ENCODE peak calls at places on chromosomes 5 and 9, in seven cellular contexts. One of them, this sample, is unnamed.

GRCh38 chr5:27612161-27612560 is 573.8 kb upstream of the CDH9 start:
- DNase-seq in activated B cell treated with CpG ODN at 0.5 μM for 24 hours: no peak
- DNase-seq in cardiac muscle cell: peak; percentile 59
- DNase-seq in WTC11: no peak
- DNase-seq in endothelial cell: no peak
- DNase-seq in cardiac fibroblast: no peak
- DNase-seq in dorsolateral prefrontal cortex: no peak
- DNase-seq in this sample: no peak

GRCh38 chr5:90020575-90021535 is 388.7 kb downstream of the CETN3 start:
- DNase-seq in activated B cell treated with CpG ODN at 0.5 μM for 24 hours: no peak
- DNase-seq in cardiac muscle cell: peak; percentile 96
- DNase-seq in WTC11: no peak
- DNase-seq in endothelial cell: no peak
- DNase-seq in cardiac fibroblast: peak; percentile 95
- DNase-seq in dorsolateral prefrontal cortex: no peak
- DNase-seq in this sample: no peak

GRCh38 chr9:131856105-131856504 is 116.2 kb upstream of the RAPGEF1 start:
- DNase-seq in activated B cell treated with CpG ODN at 0.5 μM for 24 hours: no peak
- DNase-seq in cardiac muscle cell: no peak
- DNase-seq in WTC11: peak; percentile 78
- DNase-seq in endothelial cell: peak; percentile 35
- DNase-seq in cardiac fibroblast: no peak
- DNase-seq in dorsolateral prefrontal cortex: no peak
- DNase-seq in this sample: peak; percentile 95

GRCh38 chr5:68243681-68244080 is 28.1 kb downstream of the PIK3R1 start:
- DNase-seq in activated B cell treated with CpG ODN at 0.5 μM for 24 hours: no peak
- DNase-seq in cardiac muscle cell: no peak
- DNase-seq in WTC11: no peak
- DNase-seq in endothelial cell: no peak
- DNase-seq in cardiac fibroblast: no peak
- DNase-seq in dorsolateral prefrontal cortex: no peak
- DNase-seq in this sample: no peak

GRCh38 chr9:134130503-134131375 is 5.1 kb upstream of the WDR5 start:
- DNase-seq in activated B cell treated with CpG ODN at 0.5 μM for 24 hours: no peak
- DNase-seq in cardiac muscle cell: peak; percentile 39
- DNase-seq in WTC11: peak; percentile 81
- DNase-seq in endothelial cell: no peak
- DNase-seq in cardiac fibroblast: peak; percentile 11
- DNase-seq in dorsolateral prefrontal cortex: no peak
- DNase-seq in this sample: peak; percentile 86

GRCh38 chr5:83374547-83374946 is 97.0 kb upstream of the VCAN start:
- DNase-seq in activated B cell treated with CpG ODN at 0.5 μM for 24 hours: no peak
- DNase-seq in cardiac muscle cell: peak; percentile 93
- DNase-seq in WTC11: no peak
- DNase-seq in endothelial cell: no peak
- DNase-seq in cardiac fibroblast: peak; percentile 73
- DNase-seq in dorsolateral prefrontal cortex: no peak
- DNase-seq in this sample: no peak

GRCh38 chr5:90866915-90867715 is 308.5 kb downstream of the ADGRV1 start:
- DNase-seq in activated B cell treated with CpG ODN at 0.5 μM for 24 hours: no peak
- DNase-seq in cardiac muscle cell: peak; percentile 33
- DNase-seq in WTC11: no peak
- DNase-seq in endothelial cell: no peak
- DNase-seq in cardiac fibroblast: peak; percentile 62
- DNase-seq in dorsolateral prefrontal cortex: no peak
- DNase-seq in this sample: no peak

GRCh38 chr5:97914483-97914882 is 731.4 kb upstream of the RIOK2 start:
- DNase-seq in activated B cell treated with CpG ODN at 0.5 μM for 24 hours: no peak
- DNase-seq in cardiac muscle cell: no peak
- DNase-seq in WTC11: no peak
- DNase-seq in endothelial cell: no peak
- DNase-seq in cardiac fibroblast: no peak
- DNase-seq in dorsolateral prefrontal cortex: no peak
- DNase-seq in this sample: no peak

GRCh38 chr5:72831685-72832084 is 15.2 kb downstream of the TNPO1 start:
- DNase-seq in activated B cell treated with CpG ODN at 0.5 μM for 24 hours: no peak
- DNase-seq in cardiac muscle cell: no peak
- DNase-seq in WTC11: no peak
- DNase-seq in endothelial cell: no peak
- DNase-seq in cardiac fibroblast: no peak
- DNase-seq in dorsolateral prefrontal cortex: no peak
- DNase-seq in this sample: no peak

GRCh38 chr5:60339691-60340191 is 360.2 kb downstream of the DEPDC1B start:
- DNase-seq in activated B cell treated with CpG ODN at 0.5 μM for 24 hours: no peak
- DNase-seq in cardiac muscle cell: peak; percentile 64
- DNase-seq in WTC11: no peak
- DNase-seq in endothelial cell: no peak
- DNase-seq in cardiac fibroblast: no peak
- DNase-seq in dorsolateral prefrontal cortex: peak; percentile 77
- DNase-seq in this sample: no peak

GRCh38 chr5:153767221-153768218 is 271.2 kb downstream of the FAM114A2 start:
- DNase-seq in activated B cell treated with CpG ODN at 0.5 μM for 24 hours: no peak
- DNase-seq in cardiac muscle cell: no peak
- DNase-seq in WTC11: no peak
- DNase-seq in endothelial cell: no peak
- DNase-seq in cardiac fibroblast: no peak
- DNase-seq in dorsolateral prefrontal cortex: no peak
- DNase-seq in this sample: no peak

GRCh38 chr9:123812984-123813383 is 116.9 kb downstream of the DENND1A start:
- DNase-seq in activated B cell treated with CpG ODN at 0.5 μM for 24 hours: no peak
- DNase-seq in cardiac muscle cell: no peak
- DNase-seq in WTC11: no peak
- DNase-seq in endothelial cell: no peak
- DNase-seq in cardiac fibroblast: no peak
- DNase-seq in dorsolateral prefrontal cortex: no peak
- DNase-seq in this sample: no peak

GRCh38 chr9:121972501-121972981 is 120.6 kb downstream of the TTLL11 start:
- DNase-seq in activated B cell treated with CpG ODN at 0.5 μM for 24 hours: no peak
- DNase-seq in cardiac muscle cell: peak; percentile 17
- DNase-seq in WTC11: no peak
- DNase-seq in endothelial cell: no peak
- DNase-seq in cardiac fibroblast: peak; percentile 75
- DNase-seq in dorsolateral prefrontal cortex: peak; percentile 25
- DNase-seq in this sample: no peak

GRCh38 chr5:33984671-33985124 is at the start of gene SLC45A2:
- DNase-seq in activated B cell treated with CpG ODN at 0.5 μM for 24 hours: no peak
- DNase-seq in cardiac muscle cell: peak; percentile 35
- DNase-seq in WTC11: no peak
- DNase-seq in endothelial cell: no peak
- DNase-seq in cardiac fibroblast: peak; percentile 23
- DNase-seq in dorsolateral prefrontal cortex: no peak
- DNase-seq in this sample: peak; percentile 23

GRCh38 chr5:42810905-42811590 is 644 bp downstream of the SELENOP start:
- DNase-seq in activated B cell treated with CpG ODN at 0.5 μM for 24 hours: no peak
- DNase-seq in cardiac muscle cell: peak; percentile 10
- DNase-seq in WTC11: no peak
- DNase-seq in endothelial cell: no peak
- DNase-seq in cardiac fibroblast: peak; percentile 12
- DNase-seq in dorsolateral prefrontal cortex: no peak
- DNase-seq in this sample: no peak

GRCh38 chr5:72328172-72328571 is 8.0 kb downstream of the PTCD2 start:
- DNase-seq in activated B cell treated with CpG ODN at 0.5 μM for 24 hours: no peak
- DNase-seq in cardiac muscle cell: peak; percentile 34
- DNase-seq in WTC11: no peak
- DNase-seq in endothelial cell: no peak
- DNase-seq in cardiac fibroblast: peak; percentile 26
- DNase-seq in dorsolateral prefrontal cortex: peak; percentile 80
- DNase-seq in this sample: no peak

GRCh38 chr5:140631831-140632365 is 1.1 kb downstream of the CD14 start:
- DNase-seq in activated B cell treated with CpG ODN at 0.5 μM for 24 hours: no peak
- DNase-seq in cardiac muscle cell: no peak
- DNase-seq in WTC11: no peak
- DNase-seq in endothelial cell: no peak
- DNase-seq in cardiac fibroblast: no peak
- DNase-seq in dorsolateral prefrontal cortex: no peak
- DNase-seq in this sample: peak; percentile 69

GRCh38 chr5:142110046-142110531 is 1.5 kb downstream of the NDFIP1 start:
- DNase-seq in activated B cell treated with CpG ODN at 0.5 μM for 24 hours: no peak
- DNase-seq in cardiac muscle cell: peak; percentile 60
- DNase-seq in WTC11: no peak
- DNase-seq in endothelial cell: no peak
- DNase-seq in cardiac fibroblast: peak; percentile 60
- DNase-seq in dorsolateral prefrontal cortex: no peak
- DNase-seq in this sample: no peak

GRCh38 chr9:132543251-132543650 is 39.2 kb upstream of the BARHL1 start:
- DNase-seq in activated B cell treated with CpG ODN at 0.5 μM for 24 hours: no peak
- DNase-seq in cardiac muscle cell: no peak
- DNase-seq in WTC11: no peak
- DNase-seq in endothelial cell: no peak
- DNase-seq in cardiac fibroblast: no peak
- DNase-seq in dorsolateral prefrontal cortex: no peak
- DNase-seq in this sample: no peak

GRCh38 chr5:141821430-141821925 is 56.7 kb downstream of the PCDH1 start:
- DNase-seq in activated B cell treated with CpG ODN at 0.5 μM for 24 hours: no peak
- DNase-seq in cardiac muscle cell: peak; percentile 93
- DNase-seq in WTC11: no peak
- DNase-seq in endothelial cell: no peak
- DNase-seq in cardiac fibroblast: peak; percentile 95
- DNase-seq in dorsolateral prefrontal cortex: peak; percentile 55
- DNase-seq in this sample: peak; percentile 85

This sample was measured in H7.